ENCODE peak calls at places on chromosomes 12 and 14, in six cellular contexts. A is A549; R is pancreas; M is T1000; S is IMR-90; L is stimulated activated CD4-positive, alpha-beta T cell treated with anti-CD3 and anti-CD28 coated beads, TNF-alpha, amount 100 ng/mL, for 1 hour. H is an unnamed sample.

GRCh38 chr12:43306066-43306465 is 245.9 kb downstream of the ADAMTS20 start:
- DNase-seq in A (peak; percentile 10), R (no peak), M (no peak), S (peak; percentile 99), L (no peak), H (peak; percentile 72)

GRCh38 chr14:33679461-33680225 is 271.2 kb downstream of the EGLN3 start:
- DNase-seq in A (no peak), R (no peak), M (no peak), S (peak; percentile 13), L (no peak), H (peak; percentile 51)

GRCh38 chr12:103824845-103825244 is 16.2 kb downstream of the NT5DC3 start:
- DNase-seq in A (no peak), R (no peak), M (no peak), S (peak; percentile 15), L (no peak), H (no peak)

GRCh38 chr14:54175298-54175942 is 218.8 kb upstream of the BMP4 start:
- DNase-seq in A (peak; percentile 55), R (peak; percentile 37), M (peak; percentile 65), S (peak; percentile 73), L (no peak), H (peak; percentile 84)

GRCh38 chr14:21768116-21768874 is 94.7 kb upstream of the OR4E1 start:
- DNase-seq in A (peak; percentile 7), R (no peak), M (no peak), S (peak; percentile 1), L (no peak), H (peak; percentile 14)

GRCh38 chr12:27319394-27319793 is 13.2 kb upstream of the BMAL2 start:
- DNase-seq in A (no peak), R (no peak), M (no peak), S (peak; percentile 89), L (no peak), H (peak; percentile 78)

GRCh38 chr14:35814371-35815005 is 5.4 kb upstream of the RALGAPA1 start:
- DNase-seq in A (no peak), R (peak; percentile 45), M (no peak), S (peak; percentile 40), L (peak; percentile 51), H (peak; percentile 68)

GRCh38 chr14:92866181-92866752 is 56.7 kb upstream of the CHGA start:
- DNase-seq in A (no peak), R (no peak), M (no peak), S (peak; percentile 13), L (no peak), H (no peak)

GRCh38 chr14:91154851-91155625 is 41.2 kb downstream of the DGLUCY start:
- DNase-seq in A (no peak), R (peak; percentile 54), M (no peak), S (peak; percentile 72), L (no peak), H (peak; percentile 84)

GRCh38 chr12:105814283-105814682 is 324.5 kb downstream of the NUAK1 start:
- DNase-seq in A (no peak), R (no peak), M (no peak), S (no peak), L (no peak), H (no peak)

GRCh38 chr14:78129375-78129774 is 40.8 kb upstream of the NRXN3 start:
- DNase-seq in A (no peak), R (no peak), M (no peak), S (no peak), L (no peak), H (no peak)

GRCh38 chr12:19437996-19438395 is 1.3 kb upstream of the AEBP2 start:
- DNase-seq in A (no peak), R (no peak), M (no peak), S (no peak), L (no peak), H (no peak)